ENCODE peak calls at places on chromosomes 16 and 17, in seven cellular contexts. P is activated naive CD4-positive, alpha-beta T cell treated with anti-CD3 and anti-CD28 coated beads, Interleukin-2, amount 10 ng/mL, durations not matched to agents 7 days and 5 days; L is cardiac septum; F is fibroblast of mammary gland; G is fibroblast of lung; A is GDM1; S is caudate nucleus. Q is an unnamed sample.

GRCh38 chr17:6244253-6244652 is 174.1 kb downstream of the WSCD1 start:
- DNase-seq in P (no peak), L (no peak), F (no peak), G (no peak), A (no peak), S (no peak), Q (no peak)

GRCh38 chr16:86285938-86286921 is 224.1 kb upstream of the FOXF1 start:
- DNase-seq in P (no peak), L (no peak), F (peak), G (peak), A (no peak), S (no peak), Q (no peak)

GRCh38 chr16:67447508-67448076 is 16.7 kb downstream of the HSD11B2 start:
- DNase-seq in P (peak), L (no peak), F (peak), G (no peak), A (peak), S (no peak), Q (no peak)

GRCh38 chr17:40399185-40399584 is 18.5 kb downstream of the TOP2A start:
- DNase-seq in P (no peak), L (no peak), F (peak), G (peak), A (peak), S (no peak), Q (no peak)

GRCh38 chr16:11302977-11303376 is 21.8 kb upstream of the PRM1 start:
- DNase-seq in P (no peak), L (no peak), F (no peak), G (no peak), A (no peak), S (no peak), Q (no peak)

GRCh38 chr16:86854058-86854621 is 275.8 kb downstream of the FOXL1 start:
- DNase-seq in P (no peak), L (no peak), F (peak), G (peak), A (no peak), S (no peak), Q (no peak)

GRCh38 chr17:38712593-38712992 is 7.5 kb downstream of the MLLT6 start:
- DNase-seq in P (no peak), L (no peak), F (no peak), G (no peak), A (no peak), S (no peak), Q (no peak)

GRCh38 chr16:1152651-1153259 is at the start of gene CACNA1H:
- DNase-seq in P (peak), L (no peak), F (no peak), G (peak), A (no peak), S (no peak), Q (peak)

GRCh38 chr16:88013091-88013609 is 61.9 kb downstream of the BANP start:
- DNase-seq in P (no peak), L (peak), F (peak), G (peak), A (no peak), S (no peak), Q (peak)

GRCh38 chr17:9645858-9646555 is 690 bp downstream of the USP43 start:
- DNase-seq in P (peak), L (no peak), F (peak), G (peak), A (peak), S (no peak), Q (no peak)

GRCh38 chr16:15610369-15610871 is 32.5 kb downstream of the MARF1 start:
- DNase-seq in P (no peak), L (no peak), F (peak), G (peak), A (no peak), S (no peak), Q (no peak)

GRCh38 chr17:32486091-32486700 is 597 bp upstream of the CDK5R1 start:
- DNase-seq in P (peak), L (peak), F (peak), G (peak), A (peak), S (peak), Q (peak)

GRCh38 chr17:32502013-32502412 is 15.2 kb downstream of the CDK5R1 start:
- DNase-seq in P (no peak), L (no peak), F (no peak), G (no peak), A (no peak), S (no peak), Q (no peak)

GRCh38 chr16:77434365-77435239 is at the start of gene ADAMTS18:
- DNase-seq in P (no peak), L (no peak), F (no peak), G (no peak), A (no peak), S (no peak), Q (no peak)

Q was measured in sciatic nerve.